ENCODE peak calls at places on chromosomes 4 and X, in five cellular contexts. One of them, this sample, is unnamed.

GRCh38 chr4:81257021-81257420 is 42.0 kb upstream of the PRKG2 start:
- DNase-seq in HCT116: no peak
- DNase-seq in K562: no peak
- DNase-seq in H1: no peak
- DNase-seq in HepG2: no peak
- DNase-seq in this sample: no peak

GRCh38 chr4:8117278-8117682 is 41.3 kb downstream of the ABLIM2 start:
- DNase-seq in HCT116: peak; percentile 74
- DNase-seq in K562: peak; percentile 93
- DNase-seq in H1: peak; percentile 81
- DNase-seq in HepG2: peak; percentile 12
- DNase-seq in this sample: peak; percentile 4

GRCh38 chrX:136268051-136269048 is 17.1 kb upstream of the MAP7D3 start:
- DNase-seq in HCT116: peak; percentile 7
- DNase-seq in K562: peak; percentile 49
- DNase-seq in H1: no peak
- DNase-seq in HepG2: peak; percentile 4
- DNase-seq in this sample: no peak

GRCh38 chr4:21710212-21710843 is 238.2 kb downstream of the KCNIP4 start:
- DNase-seq in HCT116: no peak
- DNase-seq in K562: no peak
- DNase-seq in H1: no peak
- DNase-seq in HepG2: no peak
- DNase-seq in this sample: no peak

GRCh38 chr4:52665592-52665991 is 6.5 kb upstream of the USP46 start:
- DNase-seq in HCT116: peak; percentile 44
- DNase-seq in K562: no peak
- DNase-seq in H1: no peak
- DNase-seq in HepG2: peak; percentile 43
- DNase-seq in this sample: no peak

GRCh38 chr4:86891785-86892638 is at the start of gene C4orf36:
- DNase-seq in HCT116: peak; percentile 66
- DNase-seq in K562: peak; percentile 56
- DNase-seq in H1: peak; percentile 86
- DNase-seq in HepG2: no peak
- DNase-seq in this sample: no peak

GRCh38 chr4:186650401-186651180 is 73.1 kb downstream of the FAT1 start:
- DNase-seq in HCT116: no peak
- DNase-seq in K562: no peak
- DNase-seq in H1: no peak
- DNase-seq in HepG2: no peak
- DNase-seq in this sample: no peak

GRCh38 chrX:66005832-66006449 is 33.9 kb downstream of the VSIG4 start:
- DNase-seq in HCT116: no peak
- DNase-seq in K562: no peak
- DNase-seq in H1: no peak
- DNase-seq in HepG2: no peak
- DNase-seq in this sample: no peak

GRCh38 chr4:120633810-120634209 is 288.7 kb downstream of the PRDM5 start:
- DNase-seq in HCT116: no peak
- DNase-seq in K562: no peak
- DNase-seq in H1: no peak
- DNase-seq in HepG2: no peak
- DNase-seq in this sample: no peak

GRCh38 chr4:168881754-168882153 is 128.3 kb downstream of the CBR4 start:
- DNase-seq in HCT116: no peak
- DNase-seq in K562: no peak
- DNase-seq in H1: no peak
- DNase-seq in HepG2: no peak
- DNase-seq in this sample: no peak

GRCh38 chr4:127732623-127733199 is 2.5 kb downstream of the SLC25A31 start:
- DNase-seq in HCT116: peak; percentile 41
- DNase-seq in K562: no peak
- DNase-seq in H1: no peak
- DNase-seq in HepG2: peak; percentile 35
- DNase-seq in this sample: peak; percentile 12

GRCh38 chr4:10006236-10006603 is 15.1 kb downstream of the SLC2A9 start:
- DNase-seq in HCT116: no peak
- DNase-seq in K562: no peak
- DNase-seq in H1: no peak
- DNase-seq in HepG2: peak; percentile 86
- DNase-seq in this sample: peak; percentile 82

GRCh38 chr4:26736621-26737020 is 124.0 kb upstream of the STIM2 start:
- DNase-seq in HCT116: no peak
- DNase-seq in K562: no peak
- DNase-seq in H1: no peak
- DNase-seq in HepG2: no peak
- DNase-seq in this sample: no peak

GRCh38 chr4:177010421-177010820 is 217.7 kb upstream of the VEGFC start:
- DNase-seq in HCT116: no peak
- DNase-seq in K562: no peak
- DNase-seq in H1: no peak
- DNase-seq in HepG2: no peak
- DNase-seq in this sample: no peak

DNA sequence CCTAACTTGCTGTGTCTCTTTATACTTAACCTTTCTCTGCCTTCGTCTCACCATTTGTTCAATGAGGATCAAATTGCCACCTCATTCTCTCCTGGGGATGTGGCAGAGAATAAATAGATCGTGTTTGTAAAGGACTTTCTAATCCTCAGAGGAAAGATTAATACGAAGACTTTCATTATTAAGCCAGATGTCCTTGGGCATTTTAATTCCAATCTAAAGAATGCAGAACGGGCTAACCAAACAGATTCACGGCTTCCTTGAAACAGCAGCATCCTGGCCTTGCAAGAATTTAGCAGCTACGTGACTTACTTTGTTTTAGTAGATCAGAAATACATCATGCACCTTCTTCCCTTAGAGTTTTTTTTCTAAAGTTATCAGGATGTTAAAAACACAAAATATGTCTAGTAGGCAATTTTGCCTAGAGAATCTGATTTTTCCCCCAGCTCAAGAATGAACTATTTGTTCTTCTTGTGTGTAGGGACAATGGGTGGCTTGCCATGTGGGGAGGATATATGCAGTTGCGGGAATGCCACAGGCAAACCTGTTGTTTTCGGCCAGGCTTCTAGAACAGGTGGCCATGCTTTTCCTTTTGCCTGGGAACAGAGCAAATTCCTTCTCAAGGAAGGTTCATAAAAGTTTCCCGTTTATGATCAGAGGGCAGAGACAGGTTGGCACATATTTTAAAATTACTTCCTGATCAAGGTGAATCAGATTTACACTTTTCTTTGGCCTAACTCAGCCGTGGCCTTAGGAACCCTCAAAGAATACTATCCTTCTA is 3.0 kb downstream of the MID1 start:
- DNase-seq in HCT116: no peak
- DNase-seq in K562: no peak
- DNase-seq in H1: no peak
- DNase-seq in HepG2: no peak
- DNase-seq in this sample: no peak
- TF ChIP-seq ZNF274 in HCT116: no peak
- TF ChIP-seq ZNF274 in K562: no peak
- TF ChIP-seq ZNF274 in H1: no peak
- TF ChIP-seq ZNF274 in HepG2: no peak
- TF ChIP-seq ZNF274 in this sample: no peak

DNA sequence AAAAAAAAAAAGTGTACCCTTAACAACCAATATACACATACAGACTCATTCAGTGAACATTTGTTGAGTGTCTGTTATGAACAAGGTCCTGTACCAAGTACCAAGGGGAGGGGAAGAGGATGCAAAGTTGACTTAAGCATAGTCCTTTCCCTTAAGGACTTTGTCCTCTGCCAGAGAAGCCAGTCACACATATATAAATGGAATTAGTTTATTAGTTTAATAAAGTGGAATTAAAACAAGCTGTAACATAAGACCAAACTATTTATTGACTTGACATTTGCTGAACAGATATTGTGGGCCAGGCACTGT is 28.2 kb downstream of the SLC25A5 start:
- DNase-seq in HCT116: no peak
- DNase-seq in K562: no peak
- DNase-seq in H1: no peak
- DNase-seq in HepG2: no peak
- DNase-seq in this sample: no peak
- TF ChIP-seq RAD21 in HCT116: no peak
- TF ChIP-seq RAD21 in K562: no peak
- TF ChIP-seq RAD21 in H1: no peak
- TF ChIP-seq RAD21 in HepG2: no peak
- TF ChIP-seq RAD21 in this sample: no peak

GRCh38 chr4:158877069-158877468 is 108.2 kb downstream of the FNIP2 start:
- DNase-seq in HCT116: no peak
- DNase-seq in K562: no peak
- DNase-seq in H1: no peak
- DNase-seq in HepG2: no peak
- DNase-seq in this sample: no peak

GRCh38 chr4:158871050-158871724 is 102.4 kb downstream of the FNIP2 start:
- DNase-seq in HCT116: no peak
- DNase-seq in K562: no peak
- DNase-seq in H1: no peak
- DNase-seq in HepG2: no peak
- DNase-seq in this sample: no peak

GRCh38 chr4:158875455-158875854 is 106.6 kb downstream of the FNIP2 start:
- DNase-seq in HCT116: no peak
- DNase-seq in K562: no peak
- DNase-seq in H1: no peak
- DNase-seq in HepG2: no peak
- DNase-seq in this sample: no peak

GRCh38 chr4:158875026-158875425 is 106.2 kb downstream of the FNIP2 start:
- DNase-seq in HCT116: no peak
- DNase-seq in K562: no peak
- DNase-seq in H1: no peak
- DNase-seq in HepG2: no peak
- DNase-seq in this sample: no peak

DNA sequence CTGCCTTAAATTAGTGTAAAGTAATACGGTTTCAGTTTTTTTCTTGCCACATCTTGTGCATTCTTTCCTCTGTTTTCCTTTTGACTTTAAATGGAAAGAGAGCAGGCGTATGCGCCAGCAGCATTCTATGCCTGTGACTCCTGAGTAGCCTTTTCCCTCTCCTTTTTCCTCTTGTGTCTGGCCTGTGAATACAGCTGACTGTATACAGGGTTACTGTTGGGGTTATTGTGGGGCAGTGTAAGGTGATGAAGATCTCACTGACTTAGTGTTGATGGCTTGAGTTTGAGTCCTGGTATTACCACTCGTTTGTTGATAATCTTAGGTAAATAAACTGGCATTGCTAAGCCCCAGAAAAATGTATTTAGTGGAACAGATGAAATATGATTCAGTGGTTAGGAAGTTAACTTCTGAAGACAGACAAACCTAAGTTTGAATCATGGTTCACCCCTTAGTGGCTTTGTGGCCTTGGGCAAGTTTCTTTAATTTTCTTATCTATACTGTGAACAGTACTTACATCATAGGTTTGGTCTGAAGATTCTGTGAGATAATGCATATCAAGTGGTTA is 105.1 kb downstream of the FNIP2 start:
- DNase-seq in HCT116: peak; percentile 15
- DNase-seq in K562: no peak
- DNase-seq in H1: no peak
- DNase-seq in HepG2: peak; percentile 5
- DNase-seq in this sample: no peak
- TF ChIP-seq ZNF274 in HCT116: no peak
- TF ChIP-seq ZNF274 in K562: no peak
- TF ChIP-seq ZNF274 in H1: no peak
- TF ChIP-seq ZNF274 in HepG2: no peak
- TF ChIP-seq ZNF274 in this sample: no peak

DNA sequence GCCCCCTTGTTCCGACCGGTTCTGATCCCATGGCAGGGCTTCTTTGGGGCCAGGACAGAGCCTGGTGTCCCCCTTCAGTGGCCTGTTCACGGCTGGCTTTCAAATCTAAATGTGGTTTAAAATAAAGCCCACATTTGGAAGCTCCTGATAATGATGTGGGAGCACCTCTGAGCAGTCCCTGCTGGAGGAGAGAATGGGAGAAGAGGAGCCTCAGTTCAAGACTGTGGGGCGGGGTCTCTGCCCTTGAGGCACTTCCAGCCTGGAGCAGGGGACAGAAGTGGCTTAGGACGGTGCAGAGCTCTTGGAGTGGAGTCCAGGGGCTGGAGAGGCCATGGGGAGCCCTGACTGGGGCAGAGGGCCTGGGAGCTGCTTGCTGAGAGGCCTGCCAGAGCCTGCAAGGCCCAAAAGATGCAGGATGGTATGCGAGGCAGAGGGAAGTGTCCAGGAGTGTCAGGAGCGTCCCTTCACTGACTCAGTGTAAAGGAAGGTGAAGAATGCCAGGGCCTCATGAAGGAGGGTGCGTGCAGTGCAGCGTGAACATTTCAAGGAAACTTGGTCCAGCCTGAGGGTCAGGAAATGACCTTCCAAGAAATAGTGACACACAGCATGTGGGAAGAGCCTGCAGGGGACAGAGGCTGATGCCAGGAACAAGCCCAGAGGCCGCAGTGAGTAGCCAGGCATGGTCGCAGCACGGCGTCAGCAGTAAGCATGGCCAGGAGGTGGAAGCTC is 21.1 kb upstream of the TADA2B start:
- DNase-seq in HCT116: no peak
- DNase-seq in K562: no peak
- DNase-seq in H1: no peak
- DNase-seq in HepG2: no peak
- DNase-seq in this sample: no peak
- TF ChIP-seq RAD21 in HCT116: no peak
- TF ChIP-seq RAD21 in K562: no peak
- TF ChIP-seq RAD21 in H1: no peak
- TF ChIP-seq RAD21 in HepG2: no peak
- TF ChIP-seq RAD21 in this sample: no peak

GRCh38 chr4:70940134-70940533 is 38.0 kb downstream of the MOB1B start:
- DNase-seq in HCT116: no peak
- DNase-seq in K562: no peak
- DNase-seq in H1: no peak
- DNase-seq in HepG2: no peak
- DNase-seq in this sample: no peak

GRCh38 chr4:70945046-70945445 is 42.9 kb downstream of the MOB1B start:
- DNase-seq in HCT116: no peak
- DNase-seq in K562: no peak
- DNase-seq in H1: no peak
- DNase-seq in HepG2: no peak
- DNase-seq in this sample: no peak

GRCh38 chr4:70946944-70947343 is 44.8 kb downstream of the MOB1B start:
- DNase-seq in HCT116: no peak
- DNase-seq in K562: no peak
- DNase-seq in H1: no peak
- DNase-seq in HepG2: no peak
- DNase-seq in this sample: no peak

GRCh38 chr4:70945452-70946055 is 43.4 kb downstream of the MOB1B start:
- DNase-seq in HCT116: no peak
- DNase-seq in K562: no peak
- DNase-seq in H1: no peak
- DNase-seq in HepG2: no peak
- DNase-seq in this sample: no peak

DNA sequence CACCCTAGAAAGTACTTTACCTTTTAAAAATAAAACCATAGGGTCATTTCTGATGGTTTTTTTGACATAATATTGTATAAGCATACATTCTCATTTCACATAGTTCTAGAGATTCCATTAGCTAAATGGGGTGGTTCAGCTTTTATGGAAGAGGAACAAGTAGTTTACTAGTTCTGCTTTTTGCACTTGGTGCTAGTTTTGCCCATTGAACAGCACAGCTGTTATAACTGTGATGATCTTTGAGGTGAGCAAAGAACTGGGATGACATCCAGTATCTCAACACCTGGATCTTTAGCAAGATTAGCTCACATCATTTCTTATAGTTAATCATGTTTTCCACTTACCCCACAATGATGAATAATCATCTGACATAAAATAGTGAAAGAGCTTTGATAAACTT is 40.9 kb downstream of the MOB1B start:
- DNase-seq in HCT116: no peak
- DNase-seq in K562: no peak
- DNase-seq in H1: no peak
- DNase-seq in HepG2: no peak
- DNase-seq in this sample: no peak
- TF ChIP-seq ZNF274 in HCT116: no peak
- TF ChIP-seq ZNF274 in K562: no peak
- TF ChIP-seq ZNF274 in H1: no peak
- TF ChIP-seq ZNF274 in HepG2: no peak
- TF ChIP-seq ZNF274 in this sample: no peak

This sample was measured in GM12878.